ENCODE peak calls at places on chromosomes 1 and 21, in nine cellular contexts. Z is foreskin fibroblast, D is HFFc6, W is fibroblast of mammary gland, Y is tibial artery, U is osteocyte, P is dorsolateral prefrontal cortex, N is thoracic aorta, A is A673. G is an unnamed sample.

GRCh38 chr21:22842875-22843274 is 1844.7 kb downstream of the NCAM2 start:
- DNase-seq in Z (no peak), D (no peak), W (no peak), Y (no peak), U (no peak), P (no peak), N (no peak), A (peak), G (no peak)

GRCh38 chr1:26578167-26578566 is 48.6 kb downstream of the RPS6KA1 start:
- DNase-seq in Z (no peak), D (no peak), W (no peak), Y (no peak), U (no peak), P (no peak), N (no peak), A (no peak), G (no peak)

GRCh38 chr1:175373786-175374623 is 181.4 kb upstream of the KIAA0040 start:
- DNase-seq in Z (no peak), D (no peak), W (no peak), Y (no peak), U (no peak), P (peak), N (no peak), A (peak), G (no peak)

GRCh38 chr21:42248241-42248640 is 29.3 kb downstream of the ABCG1 start:
- DNase-seq in Z (no peak), D (no peak), W (no peak), Y (no peak), U (no peak), P (no peak), N (no peak), A (no peak), G (no peak)

GRCh38 chr1:115496904-115497527 is 144.8 kb upstream of the VANGL1 start:
- DNase-seq in Z (peak), D (peak), W (peak), Y (no peak), U (peak), P (no peak), N (no peak), A (peak), G (peak)

GRCh38 chr1:152479792-152480595 is 30.6 kb upstream of the LCE5A start:
- DNase-seq in Z (no peak), D (peak), W (peak), Y (no peak), U (no peak), P (no peak), N (no peak), A (peak), G (no peak)

GRCh38 chr1:21665711-21666571 is 3.2 kb downstream of the RAP1GAP start:
- DNase-seq in Z (no peak), D (peak), W (peak), Y (peak), U (no peak), P (no peak), N (no peak), A (no peak), G (peak)

GRCh38 chr1:241990040-241990439 is 8.9 kb downstream of the MAP1LC3C start:
- DNase-seq in Z (peak), D (peak), W (peak), Y (peak), U (peak), P (peak), N (peak), A (no peak), G (no peak)

GRCh38 chr1:94514095-94514727 is 27.3 kb downstream of the F3 start:
- DNase-seq in Z (no peak), D (no peak), W (no peak), Y (no peak), U (no peak), P (no peak), N (no peak), A (peak), G (no peak)
- TF ChIP-seq CTCF in Z (peak), D (peak), W (peak), Y (peak), U (peak), P (peak), N (no peak), A (peak), G (peak)

DNA sequence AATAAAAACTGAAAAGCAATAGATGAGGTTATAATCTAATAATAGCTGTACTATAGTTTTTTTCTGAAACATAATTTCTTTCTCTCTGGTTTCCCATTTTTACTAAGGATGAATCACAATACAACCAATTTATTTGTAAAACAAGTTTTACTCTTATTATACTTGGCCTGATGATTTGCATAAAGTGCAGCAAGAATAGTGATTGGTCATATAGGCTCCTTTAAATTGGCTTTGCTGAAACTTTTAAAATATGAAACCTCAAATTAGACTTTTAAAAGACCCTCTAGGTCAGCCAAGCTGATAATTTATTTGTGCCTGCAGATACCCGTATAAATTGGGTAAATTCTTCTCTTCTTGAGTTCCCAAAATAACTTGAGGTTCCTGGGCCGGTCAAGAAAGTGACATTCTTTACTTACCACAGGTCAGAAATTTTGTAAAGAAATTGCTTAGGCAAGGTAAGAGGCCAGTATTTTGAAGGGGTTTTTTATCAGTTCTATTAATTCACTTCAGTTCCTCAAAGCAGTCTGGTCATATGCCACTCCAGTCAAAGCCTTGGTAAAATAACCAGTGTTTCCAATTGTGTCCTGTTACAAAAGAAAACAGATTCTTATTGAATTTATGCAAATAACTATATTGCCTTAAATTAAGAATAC is 76.1 kb downstream of the C21orf91 start:
- DNase-seq in Z (no peak), D (no peak), W (no peak), Y (no peak), U (no peak), P (no peak), N (no peak), A (no peak), G (no peak)
- TF ChIP-seq CTCF in Z (no peak), D (no peak), W (no peak), Y (no peak), U (no peak), P (no peak), N (no peak), A (no peak), G (no peak)

GRCh38 chr1:155308493-155309422 is at the start of gene FDPS:
- DNase-seq in Z (peak), D (peak), W (peak), Y (peak), U (peak), P (peak), N (peak), A (peak), G (peak)
- TF ChIP-seq CTCF in Z (no peak), D (peak), W (no peak), Y (peak), U (no peak), P (peak), N (peak), A (no peak), G (no peak)

DNA sequence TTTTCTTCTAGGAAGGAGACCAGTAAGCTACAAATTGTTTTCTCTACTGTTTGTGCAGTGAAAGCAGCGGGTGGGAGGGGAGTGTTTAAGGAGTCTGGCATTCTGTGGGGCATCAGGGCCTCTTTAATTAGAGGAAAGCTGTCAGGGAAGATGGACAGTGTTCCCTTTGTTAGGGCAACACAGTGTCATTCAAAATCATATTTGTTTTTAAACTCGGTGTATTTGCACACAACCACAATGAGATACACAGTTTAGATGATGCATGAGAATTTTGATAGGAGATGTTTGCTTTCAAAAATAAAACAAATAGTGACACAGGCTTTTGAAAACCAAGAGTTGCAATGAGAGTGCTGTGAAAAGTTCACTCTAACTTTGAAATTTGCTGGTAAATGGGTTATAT is 15.1 kb upstream of the ST6GALNAC3 start:
- DNase-seq in Z (no peak), D (no peak), W (no peak), Y (no peak), U (no peak), P (no peak), N (no peak), A (no peak), G (no peak)
- TF ChIP-seq CTCF in Z (no peak), D (no peak), W (no peak), Y (no peak), U (no peak), P (no peak), N (no peak), A (no peak), G (no peak)

GRCh38 chr1:188782220-188782841 is 1695.3 kb downstream of the BRINP3 start:
- DNase-seq in Z (peak), D (no peak), W (peak), Y (no peak), U (no peak), P (no peak), N (no peak), A (peak), G (no peak)
- TF ChIP-seq CTCF in Z (peak), D (peak), W (peak), Y (no peak), U (peak), P (no peak), N (no peak), A (peak), G (peak)

GRCh38 chr1:51535006-51535592 is 16.0 kb upstream of the EPS15 start:
- DNase-seq in Z (peak), D (peak), W (peak), Y (peak), U (no peak), P (peak), N (no peak), A (peak), G (no peak)
- TF ChIP-seq CTCF in Z (peak), D (peak), W (peak), Y (peak), U (peak), P (peak), N (peak), A (peak), G (peak)

GRCh38 chr1:6523566-6523965 is 30.7 kb downstream of the NOL9 start:
- DNase-seq in Z (no peak), D (no peak), W (peak), Y (no peak), U (no peak), P (no peak), N (no peak), A (no peak), G (no peak)
- TF ChIP-seq CTCF in Z (peak), D (peak), W (peak), Y (peak), U (peak), P (peak), N (peak), A (peak), G (peak)

DNA sequence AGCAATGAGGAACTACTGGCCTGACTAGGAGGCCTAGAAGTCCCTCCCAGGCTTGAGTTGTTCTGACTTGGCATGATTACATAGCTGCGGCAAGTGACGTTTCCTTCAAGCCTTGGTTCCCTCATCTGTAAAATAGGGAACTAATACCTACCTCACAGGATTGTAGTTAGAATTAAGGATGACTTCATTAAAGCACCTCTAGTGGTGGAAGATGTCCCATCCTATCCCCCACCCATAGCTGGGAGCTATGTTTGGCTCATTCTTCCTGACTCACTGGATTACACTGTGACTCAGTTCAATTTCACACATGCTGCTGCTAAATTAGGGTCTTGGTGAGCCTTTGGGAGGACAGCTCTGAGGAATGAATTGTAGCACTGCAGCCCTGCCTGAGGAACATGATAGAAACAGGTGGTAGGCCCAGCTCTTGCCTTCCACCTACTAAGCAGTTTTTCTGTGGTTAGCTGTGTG is 6.0 kb upstream of the SHISA4 start:
- DNase-seq in Z (peak), D (peak), W (peak), Y (no peak), U (no peak), P (no peak), N (no peak), A (peak), G (no peak)
- TF ChIP-seq CTCF in Z (peak), D (peak), W (peak), Y (peak), U (no peak), P (no peak), N (peak), A (no peak), G (peak)